ENCODE peak calls at places on chromosome 13, in five cellular contexts. O is trophoblast cell, P is neuronal stem cell, V is mesenchymal stem cell, B is H1. F is an unnamed sample.

GRCh38 chr13:22369840-22370239 is 699.0 kb downstream of the FGF9 start:
- DNase-seq in O (no peak), P (no peak), V (no peak), B (peak; percentile 75), F (peak; percentile 63)

GRCh38 chr13:80923907-80924306 is 583.0 kb upstream of the SPRY2 start:
- DNase-seq in O (no peak), P (no peak), V (no peak), B (no peak), F (no peak)

GRCh38 chr13:99987180-99988047 is 5.8 kb downstream of the ZIC2 start:
- DNase-seq in O (no peak), P (no peak), V (no peak), B (no peak), F (peak; percentile 55)

GRCh38 chr13:51625555-51626345 is 41.5 kb downstream of the WDFY2 start:
- DNase-seq in O (no peak), P (no peak), V (no peak), B (no peak), F (no peak)

GRCh38 chr13:32427852-32428580 is at the start of gene N4BP2L1:
- DNase-seq in O (peak; percentile 39), P (no peak), V (peak; percentile 28), B (no peak), F (peak; percentile 69)

GRCh38 chr13:50122465-50122864 is 107.2 kb downstream of the KCNRG start:
- DNase-seq in O (no peak), P (no peak), V (no peak), B (no peak), F (no peak)

GRCh38 chr13:20160346-20161274 is at the start of gene GJA3:
- DNase-seq in O (peak; percentile 51), P (peak; percentile 71), V (peak; percentile 40), B (no peak), F (peak; percentile 77)

GRCh38 chr13:48043789-48044503 is 6.4 kb downstream of the NUDT15 start:
- DNase-seq in O (peak; percentile 40), P (no peak), V (peak; percentile 29), B (no peak), F (no peak)

GRCh38 chr13:19644947-19645439 is 11.5 kb downstream of the MPHOSPH8 start:
- DNase-seq in O (no peak), P (no peak), V (no peak), B (no peak), F (no peak)

GRCh38 chr13:38819053-38819452 is 132.2 kb downstream of the FREM2 start:
- DNase-seq in O (no peak), P (no peak), V (no peak), B (no peak), F (no peak)

GRCh38 chr13:32905063-32905863 is 111.0 kb upstream of the KL start:
- DNase-seq in O (peak; percentile 19), P (no peak), V (no peak), B (no peak), F (no peak)

GRCh38 chr13:47484564-47484963 is 516.5 kb downstream of the SUCLA2 start:
- DNase-seq in O (no peak), P (no peak), V (peak; percentile 91), B (no peak), F (no peak)

GRCh38 chr13:30047154-30047874 is 196.9 kb upstream of the UBL3 start:
- DNase-seq in O (no peak), P (no peak), V (no peak), B (no peak), F (no peak)

GRCh38 chr13:113049521-113049941 is 56.1 kb upstream of the F7 start:
- DNase-seq in O (no peak), P (no peak), V (no peak), B (no peak), F (no peak)

GRCh38 chr13:33677215-33677614 is 140.7 kb upstream of the RFC3 start:
- DNase-seq in O (no peak), P (no peak), V (no peak), B (no peak), F (no peak)

GRCh38 chr13:37194428-37194861 is 89.0 kb upstream of the CSNK1A1L start:
- DNase-seq in O (no peak), P (no peak), V (no peak), B (no peak), F (no peak)

GRCh38 chr13:21137696-21138095 is 38.7 kb downstream of the SKA3 start:
- DNase-seq in O (peak; percentile 70), P (no peak), V (peak; percentile 44), B (no peak), F (no peak)

GRCh38 chr13:102097708-102098107 is 304.1 kb downstream of the FGF14 start:
- DNase-seq in O (no peak), P (no peak), V (no peak), B (no peak), F (no peak)

GRCh38 chr13:102774210-102774560 is 599 bp upstream of the TEX30 start:
- DNase-seq in O (no peak), P (no peak), V (no peak), B (no peak), F (no peak)

GRCh38 chr13:26485288-26485687 is 72.2 kb upstream of the WASF3 start:
- DNase-seq in O (no peak), P (no peak), V (no peak), B (no peak), F (no peak)

GRCh38 chr13:28754698-28755545 is 36.2 kb upstream of the SLC46A3 start:
- DNase-seq in O (peak; percentile 23), P (no peak), V (peak; percentile 47), B (no peak), F (peak; percentile 67)

GRCh38 chr13:41562083-41562482 is 104.7 kb downstream of the RGCC start:
- DNase-seq in O (peak; percentile 38), P (no peak), V (peak; percentile 69), B (no peak), F (no peak)

GRCh38 chr13:92589955-92590354 is 636.7 kb upstream of the GPC6 start:
- DNase-seq in O (no peak), P (no peak), V (no peak), B (no peak), F (no peak)

DNA sequence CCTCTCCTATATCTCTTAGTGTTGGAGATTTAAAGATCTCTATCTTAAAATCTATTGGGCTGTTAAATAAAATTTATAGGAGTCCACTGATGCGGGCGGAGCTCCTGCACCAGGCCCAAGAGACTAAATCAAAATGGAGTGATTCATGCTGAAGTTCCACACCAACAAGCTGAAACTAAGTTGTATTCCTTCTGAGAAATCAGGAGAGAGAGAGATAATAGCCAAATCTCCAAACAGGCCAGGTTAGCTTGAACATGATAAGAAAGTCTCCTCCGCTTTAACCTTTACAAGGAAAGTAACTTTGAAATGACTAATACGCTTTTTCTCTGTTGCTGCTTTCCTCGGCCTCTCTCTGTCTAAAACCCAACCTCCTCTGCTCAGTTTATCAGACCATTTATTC is 241.9 kb upstream of the NBEA start:
- DNase-seq in O (no peak), P (no peak), V (no peak), B (no peak), F (no peak)
- H2BK12ac ChIP-seq in O (no peak overlapping the region), P (no peak overlapping the region), V (no peak overlapping the region), B (no peak overlapping the region), F (no peak overlapping the region)

GRCh38 chr13:43573787-43574562 is 212.8 kb downstream of the ENOX1 start:
- DNase-seq in O (peak; percentile 69), P (no peak), V (peak; percentile 42), B (no peak), F (no peak)
- H2BK12ac ChIP-seq in O (no peak overlapping the region), P (no peak overlapping the region), V (no peak overlapping the region), B (no peak overlapping the region), F (no peak overlapping the region)

GRCh38 chr13:109288151-109288709 is 498.2 kb downstream of the IRS2 start:
- DNase-seq in O (no peak), P (no peak), V (no peak), B (no peak), F (no peak)
- H2BK12ac ChIP-seq in O (no peak overlapping the region), P (no peak overlapping the region), V (peak overlapping the region; percentile 6), B (no peak overlapping the region), F (no peak overlapping the region)

GRCh38 chr13:94778585-94778984 is 66.2 kb upstream of the SOX21 start:
- DNase-seq in O (no peak), P (no peak), V (no peak), B (no peak), F (no peak)
- H2BK12ac ChIP-seq in O (no peak overlapping the region), P (no peak overlapping the region), V (no peak overlapping the region), B (no peak overlapping the region), F (no peak overlapping the region)

F was measured in H9.